ENCODE peak calls at places on chromosomes 13 and 19, in ten cellular contexts. V, F, N, X, G, T, M, C, U and L are unnamed samples.

GRCh38 chr19:18280247-18281081 is 958 bp downstream of the JUND start:
- DNase-seq in C (peak), U (peak), F (peak), G (peak), N (peak), M (peak), V (peak), X (no peak), T (no peak), L (peak)

GRCh38 chr13:79662882-79663281 is 181.9 kb downstream of the NDFIP2 start:
- DNase-seq in M (no peak), G (peak), C (no peak), X (no peak), V (no peak), U (no peak), T (no peak), N (no peak), F (no peak), L (no peak)

GRCh38 chr13:101925731-101926130 is 473.3 kb downstream of the ITGBL1 start:
- DNase-seq in V (no peak), T (peak), G (no peak), M (no peak), C (no peak), X (no peak), F (no peak), U (no peak), N (no peak), L (no peak)

GRCh38 chr13:24022568-24022967 is 125.3 kb upstream of the C1QTNF9B start:
- DNase-seq in F (no peak), X (no peak), N (peak), V (no peak), U (no peak), M (no peak), C (no peak), G (no peak), T (no peak), L (no peak)

GRCh38 chr13:87810920-87811344 is 139.8 kb downstream of the SLITRK5 start:
- DNase-seq in T (no peak), M (no peak), X (no peak), U (no peak), F (no peak), C (peak), G (no peak), V (no peak), N (no peak), L (no peak)

GRCh38 chr19:29872224-29872731 is 60.5 kb downstream of the CCNE1 start:
- DNase-seq in N (peak), X (no peak), C (no peak), U (no peak), G (peak), F (no peak), T (no peak), M (no peak), V (no peak), L (no peak)

GRCh38 chr19:50432221-50432626 is 468 bp upstream of the MYBPC2 start:
- DNase-seq in T (no peak), N (peak), U (no peak), X (no peak), F (no peak), C (no peak), M (no peak), G (no peak), V (no peak), L (no peak)

GRCh38 chr13:98959775-98960325 is 18.0 kb downstream of the DOCK9 start:
- DNase-seq in G (peak), X (no peak), C (no peak), T (no peak), V (no peak), U (no peak), F (no peak), N (no peak), M (no peak), L (peak)

GRCh38 chr13:55087085-55087484 is 2053.6 kb upstream of the PRR20A start:
- DNase-seq in U (no peak), F (no peak), C (no peak), N (no peak), V (no peak), X (no peak), G (no peak), M (no peak), T (no peak), L (no peak)

GRCh38 chr19:41350735-41351338 is 2.9 kb downstream of the TGFB1 start:
- DNase-seq in V (no peak), F (no peak), C (no peak), M (no peak), U (no peak), N (no peak), X (no peak), G (peak), T (no peak), L (no peak)

GRCh38 chr19:48274938-48275337 is 5.1 kb downstream of the ZNF114 start:
- DNase-seq in V (no peak), U (no peak), F (no peak), C (no peak), T (no peak), G (no peak), X (no peak), N (no peak), M (no peak), L (no peak)